ENCODE peak calls at places on chromosomes 13 and 19, in eight cellular contexts. H is heart left ventricle; J is aorta; A is activated T-cell treated with anti-CD3 and anti-CD28 coated beads for 24 hours; B is stimulated activated CD4-positive, alpha-beta T cell treated with anti-CD3 and anti-CD28 coated beads, Interleukin-4, amount 100 ng/mL, for 1 hour; M is AG20443; Z is activated CD4-positive, alpha-beta T cell treated with anti-CD3 and anti-CD28 coated beads, Interleukin-2, amount 50 U/mL, for 48 hours; F is ascending aorta. R is an unnamed sample.

GRCh38 chr19:10864538-10864899 is 6.8 kb upstream of the CARM1 start:
- DNase-seq in M (peak), F (no peak), H (peak), B (peak), Z (peak), A (peak), J (peak), R (peak)

GRCh38 chr19:41192574-41193419 is at the start of gene CYP2S1:
- DNase-seq in H (no peak), A (no peak), J (no peak), B (peak), Z (peak), M (peak), F (no peak), R (peak)

GRCh38 chr13:61685683-61686013 is 270.0 kb upstream of the PCDH20 start:
- DNase-seq in F (no peak), H (no peak), Z (no peak), J (no peak), B (no peak), A (no peak), M (no peak), R (no peak)

GRCh38 chr19:14775855-14776254 is 2.5 kb downstream of the ADGRE2 start:
- DNase-seq in H (peak), A (no peak), M (no peak), J (peak), F (no peak), Z (peak), B (no peak), R (no peak)

GRCh38 chr19:17450264-17451075 is 2.0 kb upstream of the TMEM221 start:
- DNase-seq in H (no peak), J (no peak), B (peak), Z (peak), F (no peak), A (peak), M (no peak), R (no peak)

GRCh38 chr13:57003682-57004081 is 137.0 kb upstream of the PRR20A start:
- DNase-seq in A (no peak), J (no peak), F (no peak), H (no peak), Z (no peak), B (no peak), M (no peak), R (no peak)

GRCh38 chr19:48194041-48194871 is 23.8 kb downstream of the ZSWIM9 start:
- DNase-seq in J (peak), Z (peak), M (peak), F (no peak), B (peak), A (no peak), H (no peak), R (no peak)

GRCh38 chr13:89688908-89689307 is 1658.6 kb upstream of the MIR17HG start:
- DNase-seq in A (no peak), M (no peak), F (no peak), H (peak), J (no peak), Z (no peak), B (no peak), R (peak)

GRCh38 chr13:95168191-95168590 is 133.1 kb downstream of the ABCC4 start:
- DNase-seq in J (no peak), B (no peak), F (no peak), Z (no peak), M (no peak), H (no peak), A (no peak), R (no peak)

GRCh38 chr13:113129921-113130750 is 7.5 kb downstream of the F10 start:
- DNase-seq in H (peak), Z (peak), M (no peak), A (peak), F (no peak), B (peak), J (peak), R (peak)

GRCh38 chr13:90534617-90535340 is 812.7 kb upstream of the MIR17HG start:
- DNase-seq in Z (no peak), A (no peak), J (no peak), M (peak), B (no peak), F (no peak), H (no peak), R (no peak)